ENCODE peak calls at places on chromosome 20, in four cellular contexts. Q, I, R and G are unnamed samples.

GRCh38 chr20:41361757-41362747 is 4.6 kb downstream of the EMILIN3 start:
- DNase-seq in R (no peak), I (no peak), Q (no peak), G (no peak)

GRCh38 chr20:48025661-48026060 is 240.4 kb upstream of the SULF2 start:
- DNase-seq in Q (peak), R (no peak), I (no peak), G (no peak)

GRCh38 chr20:46202758-46203509 is 84.8 kb downstream of the CD40 start:
- DNase-seq in R (no peak), I (no peak), Q (peak), G (peak)

GRCh38 chr20:25149986-25150385 is 45.5 kb upstream of the ENTPD6 start:
- DNase-seq in I (no peak), R (no peak), Q (no peak), G (no peak)

GRCh38 chr20:19934792-19935491 is 82.2 kb upstream of the NAA20 start:
- DNase-seq in Q (no peak), R (peak), I (no peak), G (peak)

GRCh38 chr20:53900380-53900999 is 169.9 kb downstream of the BCAS1 start:
- DNase-seq in R (no peak), I (no peak), Q (peak), G (no peak)

GRCh38 chr20:43665466-43666176 is 1.3 kb upstream of the MYBL2 start:
- DNase-seq in I (no peak), Q (no peak), R (no peak), G (no peak)

GRCh38 chr20:37395921-37396519 is 50.1 kb downstream of the SRC start:
- DNase-seq in I (no peak), R (no peak), Q (peak), G (no peak)

GRCh38 chr20:23440004-23440403 is 519 bp downstream of the CSTL1 start:
- DNase-seq in R (no peak), I (no peak), Q (no peak), G (no peak)

GRCh38 chr20:10635476-10636208 is 38.2 kb downstream of the JAG1 start:
- DNase-seq in Q (peak), I (no peak), R (no peak), G (no peak)

GRCh38 chr20:59207742-59208357 is 44.2 kb downstream of the ZNF831 start:
- DNase-seq in I (peak), Q (peak), R (peak), G (no peak)

GRCh38 chr20:16308754-16309153 is 264.5 kb downstream of the KIF16B start:
- DNase-seq in I (no peak), R (no peak), Q (peak), G (no peak)